ENCODE peak calls at places on chromosomes 3 and 15, in five cellular contexts. M is K562, G is HepG2, E is A549, S is GM12878. R is an unnamed sample.

GRCh38 chr15:41936649-41937567 is 35.4 kb downstream of the EHD4 start:
- DNase-seq in M (no peak), G (no peak), E (no peak), S (no peak), R (no peak)

GRCh38 chr3:152519376-152519775 is 250.6 kb downstream of the MBNL1 start:
- DNase-seq in M (no peak), G (no peak), E (no peak), S (no peak), R (no peak)

GRCh38 chr3:27939940-27940339 is 217.8 kb upstream of the EOMES start:
- DNase-seq in M (no peak), G (peak), E (no peak), S (no peak), R (no peak)

GRCh38 chr3:111246967-111247760 is 175.5 kb downstream of the NECTIN3 start:
- DNase-seq in M (no peak), G (peak), E (peak), S (no peak), R (no peak)

GRCh38 chr15:73601449-73602425 is 31.5 kb downstream of the NPTN start:
- DNase-seq in M (no peak), G (peak), E (peak), S (no peak), R (no peak)

GRCh38 chr15:68650901-68651709 is 72.3 kb downstream of the CORO2B start:
- DNase-seq in M (peak), G (peak), E (peak), S (no peak), R (peak)

GRCh38 chr15:98649621-98649995 is 1.3 kb downstream of the IGF1R start:
- DNase-seq in M (peak), G (no peak), E (no peak), S (no peak), R (peak)

GRCh38 chr15:88954431-88955277 is 41.5 kb upstream of the MFGE8 start:
- DNase-seq in M (no peak), G (no peak), E (no peak), S (no peak), R (no peak)

GRCh38 chr3:111903067-111903511 is 44.0 kb downstream of the PHLDB2 start:
- DNase-seq in M (no peak), G (no peak), E (peak), S (no peak), R (no peak)

GRCh38 chr15:64507293-64507802 is 47.0 kb downstream of the ZNF609 start:
- DNase-seq in M (peak), G (peak), E (peak), S (peak), R (peak)

GRCh38 chr3:184584001-184584891 is 22.7 kb downstream of the EPHB3 start:
- DNase-seq in M (no peak), G (no peak), E (no peak), S (no peak), R (peak)

GRCh38 chr15:34084086-34084485 is 17.6 kb downstream of the EMC7 start:
- DNase-seq in M (no peak), G (no peak), E (peak), S (no peak), R (no peak)

GRCh38 chr3:194586839-194587238 is 46.4 kb downstream of the TMEM44 start:
- DNase-seq in M (no peak), G (no peak), E (no peak), S (no peak), R (no peak)

GRCh38 chr3:99236576-99236975 is 335.1 kb upstream of the DCBLD2 start:
- DNase-seq in M (no peak), G (no peak), E (no peak), S (no peak), R (no peak)

GRCh38 chr15:64288999-64289398 is 67.0 kb downstream of the CSNK1G1 start:
- DNase-seq in M (no peak), G (no peak), E (no peak), S (no peak), R (no peak)

GRCh38 chr15:57421110-57421509 is 44.8 kb downstream of the CGNL1 start:
- DNase-seq in M (no peak), G (no peak), E (no peak), S (no peak), R (no peak)

GRCh38 chr15:90266061-90266431 is 574 bp downstream of the NGRN start:
- DNase-seq in M (no peak), G (no peak), E (peak), S (no peak), R (peak)

GRCh38 chr3:18891641-18892040 is 256.7 kb upstream of the KCNH8 start:
- DNase-seq in M (no peak), G (no peak), E (no peak), S (no peak), R (no peak)

GRCh38 chr3:142595581-142595950 is 627 bp upstream of the PLS1 start:
- DNase-seq in M (no peak), G (peak), E (peak), S (no peak), R (no peak)

GRCh38 chr3:23648965-23649328 is 156.8 kb upstream of the UBE2E1 start:
- DNase-seq in M (no peak), G (no peak), E (no peak), S (no peak), R (no peak)

GRCh38 chr3:111539351-111540331 is 2.4 kb upstream of the CD96 start:
- DNase-seq in M (no peak), G (peak), E (peak), S (peak), R (peak)

GRCh38 chr3:98733778-98734281 is 29.3 kb upstream of the ST3GAL6 start:
- DNase-seq in M (no peak), G (peak), E (no peak), S (peak), R (peak)

GRCh38 chr15:33242669-33243191 is 48.2 kb upstream of the FMN1 start:
- DNase-seq in M (peak), G (no peak), E (peak), S (no peak), R (peak)

GRCh38 chr3:197186887-197187588 is 111.4 kb downstream of the DLG1 start:
- DNase-seq in M (peak), G (peak), E (peak), S (peak), R (peak)

GRCh38 chr15:42156266-42156922 is at the start of gene PLA2G4F:
- DNase-seq in M (no peak), G (no peak), E (no peak), S (no peak), R (no peak)

GRCh38 chr3:194058189-194058571 is 77.8 kb upstream of the HES1 start:
- DNase-seq in M (peak), G (peak), E (no peak), S (no peak), R (peak)

GRCh38 chr15:77040673-77041072 is 30.2 kb downstream of the TSPAN3 start:
- DNase-seq in M (no peak), G (no peak), E (no peak), S (no peak), R (no peak)

GRCh38 chr15:34436956-34437442 is 609 bp downstream of the GOLGA8A start:
- DNase-seq in M (peak), G (peak), E (no peak), S (no peak), R (peak)

GRCh38 chr3:120028271-120029047 is 65.8 kb downstream of the GSK3B start:
- DNase-seq in M (no peak), G (no peak), E (no peak), S (no peak), R (no peak)

GRCh38 chr15:75720787-75721461 is 8.3 kb upstream of the CSPG4 start:
- DNase-seq in M (peak), G (peak), E (peak), S (no peak), R (peak)

GRCh38 chr3:83002869-83003445 is 1241.5 kb upstream of the GBE1 start:
- DNase-seq in M (no peak), G (no peak), E (no peak), S (no peak), R (no peak)
- TF ChIP-seq CHD2 in M (no peak), G (no peak), E (no peak), S (no peak), R (no peak)

DNA sequence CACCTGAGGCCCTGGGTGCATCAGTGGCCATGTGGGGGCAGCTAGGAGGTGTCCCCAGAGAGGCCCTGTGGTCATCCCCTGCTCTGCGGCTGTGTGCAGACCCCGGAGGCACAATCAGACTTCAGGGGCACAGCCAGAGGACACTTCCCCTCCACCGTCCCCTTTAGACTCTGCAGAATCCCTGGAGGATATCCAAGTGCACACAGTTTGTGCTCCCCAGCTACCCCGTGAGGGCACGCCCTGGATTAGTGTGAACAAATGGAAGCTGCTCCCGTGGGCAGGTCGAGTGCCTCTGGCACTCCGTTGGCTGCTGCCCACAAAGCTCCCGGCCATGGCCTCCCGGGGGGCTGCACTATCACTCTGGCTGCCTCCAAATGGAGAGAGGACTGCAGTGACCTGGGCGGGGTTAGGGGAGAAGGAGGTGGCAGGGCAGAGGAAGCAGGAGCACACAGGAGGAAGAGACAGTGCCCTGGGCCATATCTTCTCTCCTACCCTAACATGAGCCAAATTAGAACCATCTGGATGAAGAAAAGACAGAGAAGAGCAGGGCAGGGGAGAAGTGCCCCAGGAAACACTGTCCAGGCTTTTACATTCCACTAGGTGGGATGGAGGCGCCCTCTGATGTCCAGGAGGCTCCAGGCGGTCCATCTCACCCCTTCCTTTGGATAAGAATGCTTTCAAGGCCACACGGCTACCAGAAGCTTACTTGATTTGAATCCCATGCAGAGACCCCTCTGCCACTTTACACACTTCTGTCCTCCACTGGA is 29.5 kb upstream of the ACAD9 start:
- DNase-seq in M (no peak), G (no peak), E (peak), S (no peak), R (peak)
- TF ChIP-seq REST in M (no peak), G (no peak), E (no peak), S (no peak), R (no peak)

GRCh38 chr3:122921791-122922651 is 105.5 kb downstream of the SEMA5B start:
- DNase-seq in M (peak), G (peak), E (peak), S (no peak), R (no peak)
- TF ChIP-seq RFX5 in M (no peak), G (no peak), E (no peak), S (no peak), R (no peak)

GRCh38 chr15:55661431-55661830 is 73.3 kb upstream of the PYGO1 start:
- DNase-seq in M (no peak), G (peak), E (no peak), S (no peak), R (no peak)
- TF ChIP-seq CHD2 in M (no peak), G (no peak), E (no peak), S (no peak), R (no peak)

GRCh38 chr3:47850062-47850802 is 47.3 kb downstream of the DHX30 start:
- DNase-seq in M (peak), G (peak), E (peak), S (no peak), R (peak)
- TF ChIP-seq REST in M (no peak), G (no peak), E (no peak), S (no peak), R (no peak)

GRCh38 chr3:38602576-38603250 is 46.8 kb downstream of the SCN5A start:
- DNase-seq in M (no peak), G (no peak), E (no peak), S (no peak), R (no peak)

GRCh38 chr3:38600551-38600950 is 48.9 kb downstream of the SCN5A start:
- DNase-seq in M (no peak), G (no peak), E (no peak), S (no peak), R (no peak)

GRCh38 chr3:38603731-38604131 is 45.8 kb downstream of the SCN5A start:
- DNase-seq in M (no peak), G (no peak), E (no peak), S (no peak), R (no peak)

GRCh38 chr3:38599886-38600285 is 49.6 kb downstream of the SCN5A start:
- DNase-seq in M (no peak), G (no peak), E (no peak), S (no peak), R (no peak)

GRCh38 chr3:38601971-38602550 is 47.4 kb downstream of the SCN5A start:
- DNase-seq in M (no peak), G (no peak), E (no peak), S (no peak), R (peak)
- TF ChIP-seq RFX5 in M (no peak), G (no peak), E (no peak), S (no peak), R (no peak)

GRCh38 chr3:37182816-37183215 is 8.4 kb upstream of the LRRFIP2 start:
- DNase-seq in M (no peak), G (no peak), E (no peak), S (no peak), R (no peak)

GRCh38 chr3:37183976-37184375 is 9.6 kb upstream of the LRRFIP2 start:
- DNase-seq in M (no peak), G (no peak), E (no peak), S (no peak), R (no peak)

GRCh38 chr3:37183375-37183831 is 9.0 kb upstream of the LRRFIP2 start:
- DNase-seq in M (no peak), G (no peak), E (peak), S (no peak), R (no peak)

GRCh38 chr3:37179144-37179967 is 5.0 kb upstream of the LRRFIP2 start:
- DNase-seq in M (no peak), G (peak), E (no peak), S (no peak), R (no peak)

GRCh38 chr3:37181766-37182165 is 7.4 kb upstream of the LRRFIP2 start:
- DNase-seq in M (no peak), G (no peak), E (no peak), S (no peak), R (no peak)
- TF ChIP-seq CHD2 in M (no peak), G (no peak), E (no peak), S (no peak), R (no peak)

GRCh38 chr3:177622520-177622919 is 425.2 kb upstream of the TBL1XR1 start:
- DNase-seq in M (no peak), G (no peak), E (peak), S (no peak), R (no peak)
- TF ChIP-seq REST in M (no peak), G (no peak), E (no peak), S (no peak), R (no peak)